ENCODE peak calls at places on chromosomes 11 and 22, in six cellular contexts. One of them, this sample, is unnamed.

GRCh38 chr11:7655253-7656217 is 17.8 kb downstream of the CYB5R2 start:
- DNase-seq in heart right ventricle: no peak
- DNase-seq in prostate gland: no peak
- DNase-seq in mammary epithelial cell: no peak
- DNase-seq in transverse colon: no peak
- DNase-seq in right lobe of liver: no peak
- DNase-seq in this sample: no peak

GRCh38 chr11:118437736-118438125 is 1.4 kb downstream of the KMT2A start:
- DNase-seq in heart right ventricle: peak; percentile 11
- DNase-seq in prostate gland: peak; percentile 15
- DNase-seq in mammary epithelial cell: peak; percentile 48
- DNase-seq in transverse colon: peak; percentile 45
- DNase-seq in right lobe of liver: peak; percentile 61
- DNase-seq in this sample: peak; percentile 23

GRCh38 chr11:75508051-75508561 is 17.6 kb downstream of the GDPD5 start:
- DNase-seq in heart right ventricle: no peak
- DNase-seq in prostate gland: no peak
- DNase-seq in mammary epithelial cell: no peak
- DNase-seq in transverse colon: no peak
- DNase-seq in right lobe of liver: no peak
- DNase-seq in this sample: no peak

GRCh38 chr22:22752556-22753477 is 108.4 kb downstream of the GGTLC2 start:
- DNase-seq in heart right ventricle: no peak
- DNase-seq in prostate gland: no peak
- DNase-seq in mammary epithelial cell: peak; percentile 10
- DNase-seq in transverse colon: no peak
- DNase-seq in right lobe of liver: no peak
- DNase-seq in this sample: no peak

GRCh38 chr11:811446-812245 is 1.9 kb downstream of the RPLP2 start:
- DNase-seq in heart right ventricle: no peak
- DNase-seq in prostate gland: no peak
- DNase-seq in mammary epithelial cell: no peak
- DNase-seq in transverse colon: no peak
- DNase-seq in right lobe of liver: no peak
- DNase-seq in this sample: no peak

GRCh38 chr11:117273550-117274289 is 17.4 kb upstream of the BACE1-AS start:
- DNase-seq in heart right ventricle: no peak
- DNase-seq in prostate gland: no peak
- DNase-seq in mammary epithelial cell: no peak
- DNase-seq in transverse colon: no peak
- DNase-seq in right lobe of liver: no peak
- DNase-seq in this sample: no peak

GRCh38 chr22:43152001-43152354 is 619 bp downstream of the TSPO start:
- DNase-seq in heart right ventricle: no peak
- DNase-seq in prostate gland: no peak
- DNase-seq in mammary epithelial cell: peak; percentile 34
- DNase-seq in transverse colon: no peak
- DNase-seq in right lobe of liver: no peak
- DNase-seq in this sample: no peak

GRCh38 chr11:35247428-35247827 is 108.5 kb downstream of the CD44 start:
- DNase-seq in heart right ventricle: no peak
- DNase-seq in prostate gland: no peak
- DNase-seq in mammary epithelial cell: no peak
- DNase-seq in transverse colon: peak; percentile 26
- DNase-seq in right lobe of liver: no peak
- DNase-seq in this sample: no peak

GRCh38 chr22:49734882-49735281 is 92.8 kb downstream of the BRD1 start:
- DNase-seq in heart right ventricle: no peak
- DNase-seq in prostate gland: no peak
- DNase-seq in mammary epithelial cell: no peak
- DNase-seq in transverse colon: no peak
- DNase-seq in right lobe of liver: no peak
- DNase-seq in this sample: no peak

GRCh38 chr11:113475160-113475761 is at the start of gene DRD2:
- DNase-seq in heart right ventricle: no peak
- DNase-seq in prostate gland: no peak
- DNase-seq in mammary epithelial cell: peak; percentile 24
- DNase-seq in transverse colon: no peak
- DNase-seq in right lobe of liver: no peak
- DNase-seq in this sample: no peak

GRCh38 chr11:64598797-64599697 is 8.0 kb downstream of the SLC22A12 start:
- DNase-seq in heart right ventricle: no peak
- DNase-seq in prostate gland: no peak
- DNase-seq in mammary epithelial cell: no peak
- DNase-seq in transverse colon: no peak
- DNase-seq in right lobe of liver: peak; percentile 43
- DNase-seq in this sample: no peak

GRCh38 chr11:115194798-115195101 is 309.5 kb downstream of the CADM1 start:
- DNase-seq in heart right ventricle: no peak
- DNase-seq in prostate gland: no peak
- DNase-seq in mammary epithelial cell: no peak
- DNase-seq in transverse colon: no peak
- DNase-seq in right lobe of liver: no peak
- DNase-seq in this sample: no peak

GRCh38 chr11:124612045-124612444 is 817 bp downstream of the PANX3 start:
- DNase-seq in heart right ventricle: no peak
- DNase-seq in prostate gland: no peak
- DNase-seq in mammary epithelial cell: no peak
- DNase-seq in transverse colon: no peak
- DNase-seq in right lobe of liver: no peak
- DNase-seq in this sample: no peak

GRCh38 chr11:72441647-72442267 is 7.4 kb upstream of the CLPB start:
- DNase-seq in heart right ventricle: peak; percentile 53
- DNase-seq in prostate gland: no peak
- DNase-seq in mammary epithelial cell: no peak
- DNase-seq in transverse colon: no peak
- DNase-seq in right lobe of liver: no peak
- DNase-seq in this sample: peak; percentile 18

GRCh38 chr22:46233231-46233630 is 16.9 kb downstream of the CDPF1 start:
- DNase-seq in heart right ventricle: peak; percentile 66
- DNase-seq in prostate gland: no peak
- DNase-seq in mammary epithelial cell: peak; percentile 51
- DNase-seq in transverse colon: no peak
- DNase-seq in right lobe of liver: no peak
- DNase-seq in this sample: no peak

GRCh38 chr11:72716291-72716690 is 35.9 kb downstream of the ARAP1 start:
- DNase-seq in heart right ventricle: no peak
- DNase-seq in prostate gland: no peak
- DNase-seq in mammary epithelial cell: no peak
- DNase-seq in transverse colon: no peak
- DNase-seq in right lobe of liver: no peak
- DNase-seq in this sample: no peak

GRCh38 chr22:17085277-17086091 is 684 bp downstream of the IL17RA start:
- DNase-seq in heart right ventricle: no peak
- DNase-seq in prostate gland: no peak
- DNase-seq in mammary epithelial cell: peak; percentile 21
- DNase-seq in transverse colon: peak; percentile 49
- DNase-seq in right lobe of liver: peak; percentile 69
- DNase-seq in this sample: peak; percentile 21

GRCh38 chr11:116707746-116708145 is 65.0 kb downstream of the BUD13 start:
- DNase-seq in heart right ventricle: no peak
- DNase-seq in prostate gland: no peak
- DNase-seq in mammary epithelial cell: no peak
- DNase-seq in transverse colon: peak; percentile 46
- DNase-seq in right lobe of liver: no peak
- DNase-seq in this sample: no peak

GRCh38 chr22:42910221-42910942 is 53.3 kb upstream of the ARFGAP3 start:
- DNase-seq in heart right ventricle: no peak
- DNase-seq in prostate gland: no peak
- DNase-seq in mammary epithelial cell: no peak
- DNase-seq in transverse colon: no peak
- DNase-seq in right lobe of liver: peak; percentile 32
- DNase-seq in this sample: no peak

GRCh38 chr11:72144807-72145565 is 9.5 kb downstream of the FOLR3 start:
- DNase-seq in heart right ventricle: no peak
- DNase-seq in prostate gland: no peak
- DNase-seq in mammary epithelial cell: peak; percentile 88
- DNase-seq in transverse colon: no peak
- DNase-seq in right lobe of liver: no peak
- DNase-seq in this sample: no peak

GRCh38 chr11:128513915-128514681 is 73.3 kb downstream of the ETS1 start:
- DNase-seq in heart right ventricle: no peak
- DNase-seq in prostate gland: no peak
- DNase-seq in mammary epithelial cell: no peak
- DNase-seq in transverse colon: no peak
- DNase-seq in right lobe of liver: no peak
- DNase-seq in this sample: no peak
- H3K36me3 ChIP-seq in heart right ventricle: peaks cover 16% of the 10 kb centered on the region
- H3K36me3 ChIP-seq in prostate gland: no peaks in the 10 kb centered on the region
- H3K36me3 ChIP-seq in mammary epithelial cell: peaks cover 5% of the 10 kb centered on the region
- H3K36me3 ChIP-seq in transverse colon: no peaks in the 10 kb centered on the region
- H3K36me3 ChIP-seq in right lobe of liver: no peaks in the 10 kb centered on the region
- H3K36me3 ChIP-seq in this sample: no peaks in the 10 kb centered on the region

GRCh38 chr11:79159657-79160450 is 281.0 kb downstream of the TENM4 start:
- DNase-seq in heart right ventricle: no peak
- DNase-seq in prostate gland: no peak
- DNase-seq in mammary epithelial cell: no peak
- DNase-seq in transverse colon: no peak
- DNase-seq in right lobe of liver: no peak
- DNase-seq in this sample: no peak
- TF ChIP-seq CTCF in heart right ventricle: no peak
- TF ChIP-seq CTCF in prostate gland: peak; percentile 20
- TF ChIP-seq CTCF in mammary epithelial cell: peak; percentile 29
- TF ChIP-seq CTCF in transverse colon: no peak
- TF ChIP-seq CTCF in right lobe of liver: no peak
- TF ChIP-seq CTCF in this sample: no peak

DNA sequence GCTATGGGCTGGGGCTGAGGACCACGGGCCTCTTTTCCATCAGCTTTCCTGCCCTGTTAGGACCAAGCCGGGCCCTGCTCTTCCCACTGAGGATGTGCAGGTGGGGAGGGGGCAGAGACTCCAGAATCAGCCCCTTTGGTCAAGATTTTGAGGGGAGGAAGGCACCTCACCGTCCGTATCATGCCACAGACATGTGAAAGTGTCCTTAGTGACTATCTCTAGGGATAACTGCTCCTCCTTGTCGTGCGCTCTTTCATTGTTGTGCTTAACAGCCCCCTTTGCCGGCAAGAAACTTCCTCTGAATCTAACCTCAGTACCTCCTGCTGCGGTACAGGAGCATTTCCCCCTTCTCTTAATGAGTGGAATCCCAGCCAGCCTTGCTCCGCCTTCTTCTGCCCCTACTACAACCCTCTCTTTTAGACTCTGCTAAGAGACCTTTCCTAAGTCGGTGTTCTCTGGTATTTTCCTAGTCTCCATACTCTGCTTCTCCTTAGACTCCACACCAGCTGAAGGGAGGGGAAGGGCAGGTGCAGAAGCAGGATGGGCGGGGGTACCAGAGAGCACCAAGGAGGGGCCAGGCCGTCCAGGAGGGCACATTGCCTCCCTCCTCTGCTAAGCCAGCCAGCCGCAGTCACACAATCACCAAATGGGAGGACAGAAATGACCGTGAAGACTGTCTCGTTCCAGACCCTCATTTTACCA is 1.4 kb upstream of the B3GAT1 start:
- DNase-seq in heart right ventricle: no peak
- DNase-seq in prostate gland: no peak
- DNase-seq in mammary epithelial cell: no peak
- DNase-seq in transverse colon: no peak
- DNase-seq in right lobe of liver: no peak
- DNase-seq in this sample: no peak
- H3K27me3 ChIP-seq in heart right ventricle: peaks cover 63% of the 10 kb centered on the region
- H3K27me3 ChIP-seq in prostate gland: peaks cover 9% of the 10 kb centered on the region
- H3K27me3 ChIP-seq in mammary epithelial cell: peaks cover 37% of the 10 kb centered on the region
- H3K27me3 ChIP-seq in transverse colon: peaks cover 88% of the 10 kb centered on the region
- H3K27me3 ChIP-seq in right lobe of liver: no peaks in the 10 kb centered on the region
- H3K27me3 ChIP-seq in this sample: no peaks in the 10 kb centered on the region

GRCh38 chr22:28736296-28737155 is 5.1 kb downstream of the CHEK2 start:
- DNase-seq in heart right ventricle: no peak
- DNase-seq in prostate gland: no peak
- DNase-seq in mammary epithelial cell: no peak
- DNase-seq in transverse colon: no peak
- DNase-seq in right lobe of liver: no peak
- DNase-seq in this sample: no peak
- H3K36me3 ChIP-seq in heart right ventricle: no peaks in the 10 kb centered on the region
- H3K36me3 ChIP-seq in prostate gland: no peaks in the 10 kb centered on the region
- H3K36me3 ChIP-seq in mammary epithelial cell: peaks cover 6% of the 10 kb centered on the region
- H3K36me3 ChIP-seq in transverse colon: no peaks in the 10 kb centered on the region
- H3K36me3 ChIP-seq in right lobe of liver: no peaks in the 10 kb centered on the region
- H3K36me3 ChIP-seq in this sample: no peaks in the 10 kb centered on the region

GRCh38 chr11:108734956-108735559 is 70.2 kb downstream of the DDX10 start:
- DNase-seq in heart right ventricle: no peak
- DNase-seq in prostate gland: no peak
- DNase-seq in mammary epithelial cell: no peak
- DNase-seq in transverse colon: no peak
- DNase-seq in right lobe of liver: no peak
- DNase-seq in this sample: no peak
- TF ChIP-seq CTCF in heart right ventricle: peak; percentile 13
- TF ChIP-seq CTCF in prostate gland: peak; percentile 27
- TF ChIP-seq CTCF in mammary epithelial cell: peak; percentile 51
- TF ChIP-seq CTCF in transverse colon: peak; percentile 56
- TF ChIP-seq CTCF in right lobe of liver: peak; percentile 37
- TF ChIP-seq CTCF in this sample: no peak

This sample was measured in thyroid gland.